ENCODE peak calls at places on chromosomes 13 and 19, in seven cellular contexts. A, C, Z, Q, X, S and P are unnamed samples.

GRCh38 chr19:52048604-52049493 is at the start of gene ZNF432:
- DNase-seq in A (peak), C (peak), Z (peak), Q (peak), X (peak), S (peak), P (peak)

GRCh38 chr19:33819875-33820781 is 23.5 kb downstream of the KCTD15 start:
- DNase-seq in A (peak), C (peak), Z (peak), Q (peak), X (peak), S (peak), P (peak)

GRCh38 chr13:98462946-98463345 is 114.0 kb downstream of the STK24 start:
- DNase-seq in A (no peak), C (no peak), Z (no peak), Q (no peak), X (no peak), S (no peak), P (no peak)

GRCh38 chr13:22926176-22927007 is 254.4 kb upstream of the SGCG start:
- DNase-seq in A (peak), C (peak), Z (peak), Q (no peak), X (peak), S (peak), P (peak)

GRCh38 chr19:19106061-19106551 is 32.2 kb downstream of the TMEM161A start:
- DNase-seq in A (peak), C (peak), Z (no peak), Q (no peak), X (peak), S (no peak), P (no peak)

GRCh38 chr13:28865312-28865711 is 45.2 kb downstream of the MTUS2 start:
- DNase-seq in A (no peak), C (no peak), Z (no peak), Q (no peak), X (no peak), S (no peak), P (no peak)

GRCh38 chr13:46831588-46832194 is 34.7 kb upstream of the ESD start:
- DNase-seq in A (peak), C (peak), Z (no peak), Q (peak), X (peak), S (peak), P (no peak)

GRCh38 chr13:74132152-74132767 is 1.9 kb downstream of the KLF12 start:
- DNase-seq in A (peak), C (no peak), Z (no peak), Q (peak), X (peak), S (no peak), P (no peak)

GRCh38 chr19:3687774-3688706 is 12.2 kb downstream of the PIP5K1C start:
- DNase-seq in A (peak), C (peak), Z (no peak), Q (no peak), X (no peak), S (peak), P (peak)

GRCh38 chr13:31433201-31433600 is 233.4 kb downstream of the B3GLCT start:
- DNase-seq in A (no peak), C (no peak), Z (no peak), Q (no peak), X (no peak), S (no peak), P (no peak)

GRCh38 chr13:71209217-71209616 is 657.8 kb downstream of the DACH1 start:
- DNase-seq in A (no peak), C (no peak), Z (no peak), Q (no peak), X (peak), S (no peak), P (no peak)

GRCh38 chr13:37097008-37097579 is 8.4 kb downstream of the CSNK1A1L start:
- DNase-seq in A (no peak), C (no peak), Z (no peak), Q (no peak), X (no peak), S (no peak), P (no peak)

GRCh38 chr19:55383789-55384575 is at the start of gene TMEM238:
- DNase-seq in A (peak), C (peak), Z (peak), Q (peak), X (peak), S (peak), P (peak)

GRCh38 chr13:44549461-44549860 is 26.7 kb downstream of the TSC22D1 start:
- DNase-seq in A (no peak), C (no peak), Z (no peak), Q (no peak), X (no peak), S (no peak), P (no peak)

GRCh38 chr19:52778811-52779210 is 7.8 kb downstream of the ZNF600 start:
- DNase-seq in A (no peak), C (no peak), Z (no peak), Q (peak), X (no peak), S (no peak), P (no peak)

GRCh38 chr19:22616659-22617058 is 17.5 kb upstream of the ZNF492 start:
- DNase-seq in A (no peak), C (no peak), Z (no peak), Q (no peak), X (no peak), S (no peak), P (no peak)

GRCh38 chr13:110759710-110760109 is 46.2 kb downstream of the ING1 start:
- DNase-seq in A (no peak), C (no peak), Z (no peak), Q (peak), X (peak), S (no peak), P (no peak)

GRCh38 chr19:44848036-44848804 is 2.1 kb downstream of the NECTIN2 start:
- DNase-seq in A (peak), C (peak), Z (no peak), Q (peak), X (peak), S (no peak), P (peak)

GRCh38 chr19:29260477-29261317 is 47.7 kb upstream of the UQCRFS1 start:
- DNase-seq in A (peak), C (peak), Z (peak), Q (peak), X (no peak), S (no peak), P (no peak)

GRCh38 chr13:76828316-76828741 is 57.9 kb downstream of the KCTD12 start:
- DNase-seq in A (no peak), C (no peak), Z (no peak), Q (peak), X (no peak), S (no peak), P (no peak)

GRCh38 chr13:34223984-34224383 is 406.0 kb downstream of the RFC3 start:
- DNase-seq in A (no peak), C (no peak), Z (no peak), Q (peak), X (no peak), S (no peak), P (no peak)

GRCh38 chr13:52899206-52899605 is 50.8 kb upstream of the PCDH8 start:
- DNase-seq in A (no peak), C (no peak), Z (no peak), Q (no peak), X (no peak), S (no peak), P (no peak)

GRCh38 chr13:23427342-23428182 is 5.9 kb downstream of the SACS start:
- DNase-seq in A (peak), C (no peak), Z (no peak), Q (peak), X (peak), S (peak), P (no peak)

GRCh38 chr13:46633416-46633815 is 80.4 kb downstream of the LRCH1 start:
- DNase-seq in A (no peak), C (no peak), Z (no peak), Q (peak), X (peak), S (no peak), P (no peak)

GRCh38 chr13:32581177-32581786 is 5.0 kb upstream of the PDS5B start:
- DNase-seq in A (peak), C (no peak), Z (no peak), Q (peak), X (peak), S (no peak), P (no peak)

GRCh38 chr19:27745978-27746542 is 1466.9 kb downstream of the UQCRFS1 start:
- DNase-seq in A (no peak), C (peak), Z (no peak), Q (no peak), X (no peak), S (no peak), P (no peak)

GRCh38 chr19:10808937-10809655 is 26.9 kb downstream of the TMED1 start:
- DNase-seq in A (peak), C (no peak), Z (no peak), Q (peak), X (peak), S (no peak), P (no peak)

GRCh38 chr13:68608147-68608546 is 1378.0 kb upstream of the PCDH9 start:
- DNase-seq in A (no peak), C (no peak), Z (no peak), Q (no peak), X (no peak), S (no peak), P (no peak)

GRCh38 chr13:36814465-36814864 is 4.6 kb upstream of the RFXAP start:
- DNase-seq in A (peak), C (no peak), Z (no peak), Q (no peak), X (no peak), S (no peak), P (no peak)

GRCh38 chr13:103883152-103883551 is 816.9 kb upstream of the SLC10A2 start:
- DNase-seq in A (peak), C (peak), Z (peak), Q (peak), X (peak), S (peak), P (peak)

DNA sequence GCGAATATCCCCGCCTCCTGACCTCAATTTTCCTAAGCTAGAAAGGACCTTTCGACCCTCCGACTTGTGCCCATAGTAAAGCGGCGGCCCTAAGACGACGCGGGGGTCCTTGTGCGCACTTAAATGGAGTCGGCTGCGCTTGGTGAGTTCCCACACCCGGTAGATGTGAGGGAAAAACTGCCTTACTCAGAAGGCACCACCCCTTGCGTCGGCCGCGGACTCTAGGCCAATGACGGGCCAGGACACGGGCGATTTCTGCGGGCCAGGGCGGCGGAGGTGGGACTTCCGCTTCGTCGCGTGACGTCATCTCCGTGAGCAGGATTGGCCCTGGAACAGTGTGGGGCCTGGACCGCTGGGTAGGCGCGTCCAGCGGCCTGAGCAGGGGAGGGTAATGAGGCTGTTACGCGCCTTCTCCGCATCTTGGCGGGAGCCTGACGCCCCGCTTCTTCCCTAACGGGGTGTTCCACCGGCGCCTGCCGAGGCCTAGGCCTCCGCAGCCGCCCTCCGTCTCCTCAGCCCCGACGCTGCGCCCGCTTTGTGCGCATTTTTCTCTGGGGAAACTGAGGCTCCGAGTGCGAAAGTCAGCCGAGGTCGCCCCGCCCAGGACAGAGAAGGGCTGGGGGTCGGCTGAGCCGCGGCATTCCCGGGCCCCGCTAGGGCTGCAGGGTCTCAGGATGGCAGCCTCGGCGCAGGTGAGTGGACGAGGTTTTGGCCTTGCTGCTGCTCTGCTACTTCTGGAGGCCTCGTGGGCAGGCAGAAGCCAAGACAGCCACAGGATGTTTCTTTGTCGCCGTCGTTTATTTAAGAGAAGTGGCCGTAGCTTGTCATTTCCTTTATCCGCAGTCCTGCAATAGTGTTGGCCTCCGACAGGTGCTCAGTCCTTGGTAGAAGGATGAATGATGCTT is at the start of gene ZNF543:
- DNase-seq in A (peak), C (peak), Z (peak), Q (peak), X (peak), S (peak), P (peak)
- TF ChIP-seq CTCF in A (no peak), C (peak), Z (no peak), Q (no peak), X (no peak), S (no peak), P (no peak)

DNA sequence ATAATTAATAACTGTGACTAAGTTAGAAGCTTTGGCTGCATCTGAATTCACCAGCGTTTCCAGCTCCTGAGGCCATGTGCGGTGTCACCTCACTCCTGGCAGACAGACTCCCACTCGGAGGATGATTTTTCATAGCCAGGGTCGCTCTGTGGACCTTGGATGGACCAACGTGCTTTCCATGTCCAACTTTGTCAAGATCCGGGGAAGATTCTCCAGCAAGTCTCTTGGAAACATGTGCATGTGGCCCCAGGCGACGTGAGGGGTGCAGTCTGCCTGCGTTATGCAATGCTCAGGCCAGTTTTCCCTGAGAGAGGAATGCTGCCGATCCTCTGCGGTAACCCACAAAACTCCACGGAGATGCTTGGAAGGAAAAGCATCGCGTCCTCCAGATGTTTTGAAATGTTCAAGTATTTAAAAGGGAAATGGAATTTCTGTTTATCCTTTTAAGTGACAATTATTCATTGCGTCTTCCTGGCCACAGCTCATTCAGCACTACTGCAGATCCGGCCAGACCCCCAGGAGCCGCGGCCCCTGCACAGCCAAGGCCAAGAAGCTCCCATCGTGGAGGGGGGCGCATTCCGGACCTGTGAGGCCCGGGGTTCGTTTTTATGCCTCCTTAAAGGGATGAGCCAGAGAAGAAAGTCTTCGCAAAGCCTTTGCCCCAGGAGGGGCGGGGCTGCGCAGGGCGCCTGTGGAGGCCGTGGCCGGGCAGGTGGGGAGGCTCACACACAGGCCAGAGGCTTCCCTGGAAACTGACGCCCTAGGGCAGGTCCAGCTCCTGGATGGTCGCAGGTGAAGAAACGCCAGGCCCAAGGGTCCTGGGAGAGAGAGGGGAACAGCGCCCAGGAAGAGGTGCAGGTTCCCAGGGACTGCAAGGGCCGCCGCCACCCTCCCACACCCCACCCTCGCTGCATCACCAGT is 46.0 kb downstream of the C13orf46 start:
- DNase-seq in A (peak), C (peak), Z (peak), Q (peak), X (peak), S (peak), P (no peak)
- H3K27ac ChIP-seq in A (peak), C (no peak), Z (peak), Q (peak), X (peak), S (peak), P (peak)

GRCh38 chr13:21032656-21033055 is 28.7 kb downstream of the LATS2 start:
- DNase-seq in A (no peak), C (peak), Z (no peak), Q (no peak), X (no peak), S (no peak), P (no peak)

GRCh38 chr13:21033866-21034601 is 27.4 kb downstream of the LATS2 start:
- DNase-seq in A (no peak), C (peak), Z (no peak), Q (no peak), X (no peak), S (no peak), P (no peak)

GRCh38 chr13:21034602-21035190 is 26.7 kb downstream of the LATS2 start:
- DNase-seq in A (no peak), C (no peak), Z (no peak), Q (no peak), X (no peak), S (no peak), P (no peak)

GRCh38 chr13:21031594-21031993 is 29.8 kb downstream of the LATS2 start:
- DNase-seq in A (no peak), C (peak), Z (no peak), Q (no peak), X (no peak), S (no peak), P (no peak)

DNA sequence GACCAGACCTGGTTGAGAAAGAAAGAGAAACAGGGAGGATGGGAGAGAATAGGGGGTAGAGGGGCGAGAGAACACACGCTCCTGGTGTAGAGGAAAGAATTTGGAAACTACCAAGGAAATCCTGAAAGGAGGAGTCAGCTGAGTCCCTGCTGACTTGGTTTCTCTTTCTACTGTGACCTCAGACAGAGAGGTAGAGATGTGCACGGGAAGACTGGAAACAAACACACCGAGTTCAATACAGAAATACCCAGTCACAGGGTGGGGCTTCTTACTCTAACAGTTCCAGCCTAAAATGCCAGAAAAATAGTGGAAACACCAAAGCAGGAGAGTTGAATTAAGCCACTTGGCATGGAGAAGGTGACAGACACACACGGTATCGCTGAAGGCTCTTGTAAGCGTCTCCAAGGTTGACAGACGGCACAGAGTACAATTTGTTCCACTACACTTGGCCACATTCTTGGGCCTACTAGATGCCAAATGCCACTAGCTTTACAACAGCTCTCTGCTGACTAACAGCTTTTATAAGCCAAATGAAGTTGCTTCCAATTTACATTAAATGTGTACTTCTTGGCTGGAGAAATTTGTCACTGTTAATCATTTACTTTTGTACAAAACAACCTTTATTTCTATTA is 28.0 kb downstream of the LATS2 start:
- DNase-seq in A (no peak), C (peak), Z (no peak), Q (no peak), X (peak), S (peak), P (no peak)
- H3K4me3 ChIP-seq in A (no peak), C (no peak), Z (peak), Q (no peak), X (no peak), S (no peak), P (no peak)

DNA sequence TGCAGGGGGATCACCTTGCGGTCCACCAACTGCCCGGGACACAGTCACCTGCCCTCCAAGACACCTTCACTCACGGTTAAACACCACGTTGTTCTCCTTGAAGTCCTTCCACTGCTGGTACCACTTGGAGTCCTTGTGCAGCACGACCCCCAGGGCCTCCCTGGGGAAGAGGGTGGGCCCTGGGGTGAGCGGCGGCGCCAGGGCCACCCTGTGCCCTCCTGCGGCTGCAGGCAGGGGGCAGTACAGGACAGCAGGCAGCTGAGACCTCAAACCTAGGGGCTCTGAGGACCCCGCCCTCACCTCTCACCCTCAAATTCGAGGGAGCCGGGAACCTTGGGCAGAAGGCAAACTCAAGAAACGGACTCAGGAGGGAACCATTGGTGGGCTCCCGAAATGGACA is 7.5 kb upstream of the CTXN1 start:
- DNase-seq in A (no peak), C (no peak), Z (no peak), Q (no peak), X (no peak), S (no peak), P (no peak)
- TF ChIP-seq CTCF in A (no peak), C (peak), Z (peak), Q (peak), X (peak), S (no peak), P (peak)

GRCh38 chr13:69776937-69777336 is 330.7 kb upstream of the ATXN8OS start:
- DNase-seq in A (no peak), C (no peak), Z (no peak), Q (no peak), X (no peak), S (no peak), P (no peak)
- H3K27ac ChIP-seq in A (no peak), C (no peak), Z (no peak), Q (no peak), X (no peak), S (no peak), P (no peak)

DNA sequence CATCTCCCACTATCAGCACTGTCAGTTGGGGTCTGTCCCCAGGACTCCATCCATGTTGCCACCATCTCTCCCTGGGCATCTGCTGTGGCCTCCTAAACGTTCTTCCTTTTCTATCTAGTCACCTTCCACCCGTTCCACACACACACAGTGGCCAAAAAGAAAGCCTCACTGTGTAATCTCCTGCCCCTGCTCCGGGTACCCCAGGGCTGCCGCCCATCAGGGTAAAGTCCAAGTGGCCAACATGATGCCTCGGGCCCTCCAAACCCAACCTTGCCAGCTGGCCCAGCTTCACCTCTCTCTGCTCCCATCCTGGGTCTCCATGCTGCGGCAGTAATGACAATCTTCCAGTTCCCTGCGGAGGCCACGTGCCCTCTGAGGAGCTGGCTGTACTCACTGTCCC is 29.4 kb upstream of the PEG3 start:
- DNase-seq in A (no peak), C (no peak), Z (no peak), Q (no peak), X (no peak), S (no peak), P (no peak)
- H3K4me3 ChIP-seq in A (no peak), C (no peak), Z (no peak), Q (no peak), X (no peak), S (no peak), P (no peak)